ENCODE peak calls at places on chromosomes 16 and 17, in six cellular contexts. One of them, this sample, is unnamed.

GRCh38 chr17:81397314-81398169 is 2.3 kb downstream of the BAHCC1 start:
- DNase-seq in breast epithelium: no peak
- DNase-seq in cardiac fibroblast: peak; percentile 69
- DNase-seq in SK-N-SH: peak; percentile 88
- DNase-seq in Caco-2: peak; percentile 89
- DNase-seq in uterus: no peak
- DNase-seq in this sample: no peak

GRCh38 chr17:8332688-8333087 is 7.0 kb upstream of the ODF4 start:
- DNase-seq in Caco-2: peak; percentile 70
- DNase-seq in SK-N-SH: peak; percentile 64
- DNase-seq in breast epithelium: peak; percentile 50
- DNase-seq in uterus: no peak
- DNase-seq in cardiac fibroblast: no peak
- DNase-seq in this sample: peak; percentile 57

GRCh38 chr16:86664518-86665318 is 86.4 kb downstream of the FOXL1 start:
- DNase-seq in Caco-2: peak; percentile 49
- DNase-seq in breast epithelium: no peak
- DNase-seq in SK-N-SH: no peak
- DNase-seq in uterus: no peak
- DNase-seq in cardiac fibroblast: peak; percentile 89
- DNase-seq in this sample: no peak

GRCh38 chr16:14444979-14445810 is 184.9 kb downstream of the PARN start:
- DNase-seq in breast epithelium: no peak
- DNase-seq in SK-N-SH: no peak
- DNase-seq in cardiac fibroblast: no peak
- DNase-seq in uterus: no peak
- DNase-seq in Caco-2: no peak
- DNase-seq in this sample: no peak

GRCh38 chr16:76947694-76948093 is 243.3 kb upstream of the MON1B start:
- DNase-seq in uterus: no peak
- DNase-seq in breast epithelium: no peak
- DNase-seq in Caco-2: no peak
- DNase-seq in cardiac fibroblast: peak; percentile 34
- DNase-seq in SK-N-SH: peak; percentile 5
- DNase-seq in this sample: no peak

GRCh38 chr17:17993852-17994251 is 21.2 kb downstream of the DRC3 start:
- DNase-seq in SK-N-SH: no peak
- DNase-seq in cardiac fibroblast: no peak
- DNase-seq in uterus: no peak
- DNase-seq in breast epithelium: no peak
- DNase-seq in Caco-2: no peak
- DNase-seq in this sample: no peak

GRCh38 chr16:1363501-1364041 is 11.8 kb downstream of the GNPTG start:
- DNase-seq in Caco-2: peak; percentile 74
- DNase-seq in cardiac fibroblast: peak; percentile 43
- DNase-seq in breast epithelium: no peak
- DNase-seq in uterus: no peak
- DNase-seq in SK-N-SH: peak; percentile 88
- DNase-seq in this sample: no peak

GRCh38 chr16:81600275-81600674 is 155.7 kb downstream of the CMIP start:
- DNase-seq in Caco-2: peak; percentile 80
- DNase-seq in uterus: no peak
- DNase-seq in breast epithelium: no peak
- DNase-seq in SK-N-SH: peak; percentile 81
- DNase-seq in cardiac fibroblast: peak; percentile 69
- DNase-seq in this sample: no peak

GRCh38 chr17:32720671-32721070 is 156.3 kb downstream of the MYO1D start:
- DNase-seq in cardiac fibroblast: no peak
- DNase-seq in breast epithelium: no peak
- DNase-seq in Caco-2: no peak
- DNase-seq in uterus: no peak
- DNase-seq in SK-N-SH: no peak
- DNase-seq in this sample: no peak

GRCh38 chr16:56800355-56800754 is 64.7 kb upstream of the SLC12A3 start:
- DNase-seq in uterus: no peak
- DNase-seq in Caco-2: peak; percentile 45
- DNase-seq in SK-N-SH: no peak
- DNase-seq in breast epithelium: no peak
- DNase-seq in cardiac fibroblast: peak; percentile 37
- DNase-seq in this sample: no peak

GRCh38 chr16:11075163-11075562 is 130.8 kb downstream of the CLEC16A start:
- DNase-seq in Caco-2: no peak
- DNase-seq in uterus: no peak
- DNase-seq in SK-N-SH: no peak
- DNase-seq in breast epithelium: no peak
- DNase-seq in cardiac fibroblast: no peak
- DNase-seq in this sample: no peak

GRCh38 chr17:728911-729310 is 3.5 kb upstream of the TLCD3A start:
- DNase-seq in uterus: no peak
- DNase-seq in Caco-2: no peak
- DNase-seq in SK-N-SH: no peak
- DNase-seq in cardiac fibroblast: no peak
- DNase-seq in breast epithelium: no peak
- DNase-seq in this sample: no peak

GRCh38 chr16:66714659-66715307 is 18.2 kb upstream of the CMTM4 start:
- DNase-seq in uterus: no peak
- DNase-seq in SK-N-SH: peak; percentile 46
- DNase-seq in cardiac fibroblast: no peak
- DNase-seq in breast epithelium: no peak
- DNase-seq in Caco-2: peak; percentile 62
- DNase-seq in this sample: no peak

GRCh38 chr17:12627177-12627629 is 38.5 kb upstream of the MYOCD start:
- DNase-seq in Caco-2: no peak
- DNase-seq in SK-N-SH: no peak
- DNase-seq in uterus: peak; percentile 54
- DNase-seq in cardiac fibroblast: peak; percentile 63
- DNase-seq in breast epithelium: no peak
- DNase-seq in this sample: no peak

GRCh38 chr16:22296225-22297113 is 740 bp upstream of the POLR3E start:
- DNase-seq in uterus: no peak
- DNase-seq in breast epithelium: no peak
- DNase-seq in cardiac fibroblast: no peak
- DNase-seq in Caco-2: no peak
- DNase-seq in SK-N-SH: no peak
- DNase-seq in this sample: no peak

GRCh38 chr17:49229805-49230600 is 584 bp downstream of the PHOSPHO1 start:
- DNase-seq in Caco-2: no peak
- DNase-seq in cardiac fibroblast: no peak
- DNase-seq in uterus: no peak
- DNase-seq in SK-N-SH: peak; percentile 60
- DNase-seq in breast epithelium: no peak
- DNase-seq in this sample: no peak

GRCh38 chr17:41782142-41782541 is 4.4 kb downstream of the JUP start:
- DNase-seq in Caco-2: no peak
- DNase-seq in uterus: no peak
- DNase-seq in breast epithelium: no peak
- DNase-seq in SK-N-SH: no peak
- DNase-seq in cardiac fibroblast: peak; percentile 42
- DNase-seq in this sample: no peak

GRCh38 chr16:85986931-85987749 is 88.2 kb downstream of the IRF8 start:
- DNase-seq in breast epithelium: no peak
- DNase-seq in SK-N-SH: peak; percentile 78
- DNase-seq in cardiac fibroblast: no peak
- DNase-seq in Caco-2: peak; percentile 56
- DNase-seq in uterus: no peak
- DNase-seq in this sample: no peak

GRCh38 chr16:3963203-3963602 is 82.7 kb upstream of the CREBBP start:
- DNase-seq in SK-N-SH: no peak
- DNase-seq in cardiac fibroblast: peak; percentile 22
- DNase-seq in breast epithelium: no peak
- DNase-seq in uterus: no peak
- DNase-seq in Caco-2: no peak
- DNase-seq in this sample: no peak

GRCh38 chr16:78425957-78426590 is 326.6 kb downstream of the WWOX start:
- DNase-seq in breast epithelium: no peak
- DNase-seq in Caco-2: no peak
- DNase-seq in SK-N-SH: peak; percentile 19
- DNase-seq in uterus: no peak
- DNase-seq in cardiac fibroblast: no peak
- DNase-seq in this sample: no peak

GRCh38 chr16:7285520-7285919 is 47.1 kb upstream of the RBFOX1 start:
- DNase-seq in SK-N-SH: no peak
- DNase-seq in Caco-2: no peak
- DNase-seq in cardiac fibroblast: no peak
- DNase-seq in breast epithelium: no peak
- DNase-seq in uterus: no peak
- DNase-seq in this sample: no peak

GRCh38 chr16:66189951-66190350 is 176.5 kb upstream of the CDH5 start:
- DNase-seq in breast epithelium: no peak
- DNase-seq in uterus: no peak
- DNase-seq in SK-N-SH: no peak
- DNase-seq in cardiac fibroblast: peak; percentile 89
- DNase-seq in Caco-2: no peak
- DNase-seq in this sample: no peak

GRCh38 chr17:8057691-8058114 is 18.8 kb downstream of the ALOX15B start:
- DNase-seq in Caco-2: peak; percentile 60
- DNase-seq in SK-N-SH: peak; percentile 80
- DNase-seq in uterus: no peak
- DNase-seq in breast epithelium: no peak
- DNase-seq in cardiac fibroblast: peak; percentile 87
- DNase-seq in this sample: peak; percentile 80

GRCh38 chr17:69154267-69154666 is 12.6 kb upstream of the ABCA6 start:
- DNase-seq in cardiac fibroblast: no peak
- DNase-seq in breast epithelium: no peak
- DNase-seq in uterus: no peak
- DNase-seq in SK-N-SH: no peak
- DNase-seq in Caco-2: no peak
- DNase-seq in this sample: no peak

DNA sequence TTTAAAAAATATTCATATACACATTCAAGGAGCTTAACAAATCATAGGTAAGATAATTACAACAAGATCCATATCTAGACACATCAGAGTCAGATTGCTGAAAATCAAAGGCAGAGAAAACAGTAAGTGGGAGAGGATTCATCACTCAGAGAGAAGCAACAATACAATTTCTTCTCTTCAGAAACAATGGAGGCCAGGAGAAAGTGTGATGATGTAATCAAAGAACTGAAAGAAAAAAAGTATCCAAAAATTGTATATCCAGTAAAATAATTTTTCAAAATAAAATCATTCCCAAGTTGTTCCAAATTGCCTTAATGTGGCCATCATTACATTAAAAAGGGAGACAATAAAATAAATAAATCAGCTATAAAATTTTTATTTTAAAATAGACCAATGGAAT is 17.7 kb upstream of the ABCA6 start:
- DNase-seq in uterus: no peak
- DNase-seq in SK-N-SH: no peak
- DNase-seq in breast epithelium: no peak
- DNase-seq in Caco-2: no peak
- DNase-seq in cardiac fibroblast: no peak
- DNase-seq in this sample: no peak
- TF ChIP-seq CTCF in uterus: no peak
- TF ChIP-seq CTCF in SK-N-SH: no peak
- TF ChIP-seq CTCF in breast epithelium: no peak
- TF ChIP-seq CTCF in Caco-2: no peak
- TF ChIP-seq CTCF in cardiac fibroblast: no peak
- TF ChIP-seq CTCF in this sample: no peak

DNA sequence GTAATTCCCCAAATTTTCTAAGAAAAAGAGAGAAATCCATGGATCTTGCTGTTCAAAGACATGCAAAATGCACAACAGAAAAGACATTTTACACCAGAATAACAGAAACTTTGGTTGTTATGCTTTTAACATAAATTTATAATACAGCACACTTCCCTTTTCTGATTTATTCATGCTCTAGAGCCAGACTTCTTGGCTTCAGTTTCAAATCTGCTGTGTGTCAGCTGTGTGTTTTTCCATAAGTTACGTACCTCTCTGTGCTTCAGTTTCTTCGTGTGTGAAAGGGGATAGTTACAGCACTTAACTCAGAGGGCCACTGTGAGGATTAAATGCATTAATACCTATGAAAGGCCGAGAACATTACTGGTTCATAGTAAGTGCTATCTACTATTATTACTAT is 6.8 kb upstream of the CCL3L1 start:
- DNase-seq in breast epithelium: no peak
- DNase-seq in Caco-2: no peak
- DNase-seq in SK-N-SH: no peak
- DNase-seq in uterus: no peak
- DNase-seq in cardiac fibroblast: no peak
- DNase-seq in this sample: no peak
- H3K4me3 ChIP-seq in breast epithelium: no peak overlapping the region
- H3K4me3 ChIP-seq in Caco-2: no peak overlapping the region
- H3K4me3 ChIP-seq in SK-N-SH: no peak overlapping the region
- H3K4me3 ChIP-seq in uterus: no peak overlapping the region
- H3K4me3 ChIP-seq in cardiac fibroblast: no peak overlapping the region
- H3K4me3 ChIP-seq in this sample: no peak overlapping the region

GRCh38 chr17:13735444-13735843 is 133.7 kb upstream of the HS3ST3A1 start:
- DNase-seq in SK-N-SH: peak; percentile 9
- DNase-seq in Caco-2: no peak
- DNase-seq in uterus: no peak
- DNase-seq in cardiac fibroblast: no peak
- DNase-seq in breast epithelium: no peak
- DNase-seq in this sample: no peak
- TF ChIP-seq CTCF in SK-N-SH: no peak
- TF ChIP-seq CTCF in Caco-2: no peak
- TF ChIP-seq CTCF in uterus: no peak
- TF ChIP-seq CTCF in cardiac fibroblast: no peak
- TF ChIP-seq CTCF in breast epithelium: no peak
- TF ChIP-seq CTCF in this sample: no peak

GRCh38 chr17:40348562-40349476 is 15.7 kb downstream of the GJD3 start:
- DNase-seq in cardiac fibroblast: no peak
- DNase-seq in uterus: no peak
- DNase-seq in Caco-2: no peak
- DNase-seq in SK-N-SH: peak; percentile 66
- DNase-seq in breast epithelium: peak; percentile 80
- DNase-seq in this sample: no peak
- H3K4me3 ChIP-seq in cardiac fibroblast: no peak overlapping the region
- H3K4me3 ChIP-seq in uterus: no peak overlapping the region
- H3K4me3 ChIP-seq in Caco-2: no peak overlapping the region
- H3K4me3 ChIP-seq in SK-N-SH: no peak overlapping the region
- H3K4me3 ChIP-seq in breast epithelium: no peak overlapping the region
- H3K4me3 ChIP-seq in this sample: no peak overlapping the region

GRCh38 chr16:53565300-53565699 is 62.3 kb upstream of the AKTIP start:
- DNase-seq in uterus: no peak
- DNase-seq in breast epithelium: no peak
- DNase-seq in Caco-2: no peak
- DNase-seq in cardiac fibroblast: no peak
- DNase-seq in SK-N-SH: no peak
- DNase-seq in this sample: no peak
- TF ChIP-seq CTCF in uterus: no peak
- TF ChIP-seq CTCF in breast epithelium: no peak
- TF ChIP-seq CTCF in Caco-2: no peak
- TF ChIP-seq CTCF in cardiac fibroblast: no peak
- TF ChIP-seq CTCF in SK-N-SH: no peak
- TF ChIP-seq CTCF in this sample: no peak

GRCh38 chr17:47622179-47622549 is 27.6 kb upstream of the KPNB1 start:
- DNase-seq in Caco-2: no peak
- DNase-seq in cardiac fibroblast: peak; percentile 11
- DNase-seq in SK-N-SH: no peak
- DNase-seq in breast epithelium: no peak
- DNase-seq in uterus: no peak
- DNase-seq in this sample: no peak

GRCh38 chr17:47618416-47618815 is 31.3 kb upstream of the KPNB1 start:
- DNase-seq in uterus: no peak
- DNase-seq in Caco-2: peak; percentile 62
- DNase-seq in cardiac fibroblast: peak; percentile 18
- DNase-seq in breast epithelium: no peak
- DNase-seq in SK-N-SH: no peak
- DNase-seq in this sample: no peak

GRCh38 chr17:47624727-47625068 is 25.0 kb upstream of the KPNB1 start:
- DNase-seq in SK-N-SH: no peak
- DNase-seq in breast epithelium: no peak
- DNase-seq in Caco-2: no peak
- DNase-seq in cardiac fibroblast: no peak
- DNase-seq in uterus: no peak
- DNase-seq in this sample: no peak

GRCh38 chr17:47621293-47622178 is 28.2 kb upstream of the KPNB1 start:
- DNase-seq in breast epithelium: peak; percentile 27
- DNase-seq in uterus: peak; percentile 51
- DNase-seq in cardiac fibroblast: peak; percentile 90
- DNase-seq in Caco-2: peak; percentile 77
- DNase-seq in SK-N-SH: no peak
- DNase-seq in this sample: no peak

GRCh38 chr17:47620503-47621245 is 29.0 kb upstream of the KPNB1 start:
- DNase-seq in cardiac fibroblast: no peak
- DNase-seq in uterus: no peak
- DNase-seq in Caco-2: no peak
- DNase-seq in breast epithelium: no peak
- DNase-seq in SK-N-SH: no peak
- DNase-seq in this sample: no peak
- H3K4me3 ChIP-seq in cardiac fibroblast: no peak overlapping the region
- H3K4me3 ChIP-seq in uterus: no peak overlapping the region
- H3K4me3 ChIP-seq in Caco-2: no peak overlapping the region
- H3K4me3 ChIP-seq in breast epithelium: no peak overlapping the region
- H3K4me3 ChIP-seq in SK-N-SH: no peak overlapping the region
- H3K4me3 ChIP-seq in this sample: no peak overlapping the region